ENCODE peak calls at places on chromosomes 4 and X, in four cellular contexts. E is NCI-H1092, W is Right ventricle myocardium superior, T is pulmonary artery endothelial cell. Y is an unnamed sample.

GRCh38 chr4:102345795-102346100 is 466 bp upstream of the SLC39A8 start:
- DNase-seq in T (no peak), E (no peak), W (peak; percentile 40), Y (peak; percentile 25)

GRCh38 chr4:87213425-87213824 is 7.0 kb downstream of the KLHL8 start:
- DNase-seq in W (no peak), E (no peak), T (no peak), Y (no peak)

GRCh38 chr4:125762537-125762936 is 447.8 kb downstream of the FAT4 start:
- DNase-seq in T (no peak), W (no peak), E (no peak), Y (peak; percentile 17)

GRCh38 chrX:134717698-134718328 is 59.5 kb upstream of the PLAC1 start:
- DNase-seq in T (no peak), W (no peak), E (no peak), Y (no peak)

GRCh38 chr4:125338814-125339213 is 24.1 kb downstream of the FAT4 start:
- DNase-seq in W (no peak), T (no peak), E (no peak), Y (peak; percentile 49)

GRCh38 chr4:1043658-1044468 is 32.4 kb downstream of the FGFRL1 start:
- DNase-seq in T (peak; percentile 94), E (no peak), W (peak; percentile 90), Y (peak; percentile 99)

GRCh38 chr4:143353797-143354196 is 17.1 kb downstream of the GAB1 start:
- DNase-seq in E (no peak), W (no peak), T (no peak), Y (no peak)

GRCh38 chr4:111330786-111331185 is 707.9 kb upstream of the PITX2 start:
- DNase-seq in T (no peak), W (no peak), E (no peak), Y (no peak)

GRCh38 chr4:79862842-79863241 is 210.2 kb downstream of the ANTXR2 start:
- DNase-seq in E (no peak), W (peak; percentile 24), T (no peak), Y (no peak)

GRCh38 chr4:54496412-54496811 is 161.3 kb upstream of the KIT start:
- DNase-seq in E (no peak), W (no peak), T (no peak), Y (no peak)

GRCh38 chr4:165204462-165204830 is 2.9 kb upstream of the KLHL2 start:
- DNase-seq in E (no peak), W (no peak), T (no peak), Y (no peak)

GRCh38 chr4:16082424-16083216 is 1.2 kb downstream of the PROM1 start:
- DNase-seq in W (peak; percentile 60), T (no peak), E (peak; percentile 56), Y (no peak)

GRCh38 chrX:54435121-54435520 is 5.1 kb upstream of the TSR2 start:
- DNase-seq in W (no peak), T (no peak), E (no peak), Y (no peak)

GRCh38 chr4:48967626-48968025 is 18.4 kb upstream of the CWH43 start:
- DNase-seq in W (no peak), T (no peak), E (no peak), Y (no peak)

GRCh38 chrX:74925210-74926088 is at the start of gene NEXMIF:
- DNase-seq in T (no peak), E (peak; percentile 65), W (peak; percentile 41), Y (peak; percentile 45)

GRCh38 chrX:23819385-23820234 is 36.6 kb downstream of the SAT1 start:
- DNase-seq in T (no peak), W (no peak), E (no peak), Y (no peak)

GRCh38 chr4:20253799-20254409 is 2.2 kb downstream of the SLIT2 start:
- DNase-seq in T (no peak), W (peak; percentile 66), E (no peak), Y (peak; percentile 55)

GRCh38 chr4:95213361-95213760 is 335.4 kb downstream of the UNC5C start:
- DNase-seq in T (no peak), W (no peak), E (no peak), Y (peak; percentile 22)

GRCh38 chr4:1365271-1366178 is 18.5 kb downstream of the UVSSA start:
- DNase-seq in T (no peak), W (peak; percentile 29), E (no peak), Y (no peak)

GRCh38 chr4:2253160-2254084 is 8.5 kb downstream of the MXD4 start:
- DNase-seq in W (peak; percentile 37), T (no peak), E (no peak), Y (no peak)

GRCh38 chr4:112453321-112453720 is 62.7 kb downstream of the NEUROG2 start:
- DNase-seq in T (no peak), E (no peak), W (no peak), Y (no peak)

GRCh38 chr4:74168841-74169240 is 10.9 kb downstream of the MTHFD2L start:
- DNase-seq in T (no peak), E (no peak), W (no peak), Y (no peak)

GRCh38 chr4:102429553-102429952 is 71.6 kb upstream of the NFKB1 start:
- DNase-seq in E (no peak), W (no peak), T (no peak), Y (no peak)

GRCh38 chrX:119500061-119500800 is 32.0 kb downstream of the SLC25A5 start:
- DNase-seq in T (no peak), E (no peak), W (no peak), Y (no peak)

GRCh38 chr4:126405369-126405982 is 1090.7 kb downstream of the FAT4 start:
- DNase-seq in W (no peak), T (no peak), E (no peak), Y (peak; percentile 33)

GRCh38 chr4:7435411-7436095 is 823 bp upstream of the PSAPL1 start:
- DNase-seq in T (no peak), E (no peak), W (peak; percentile 31), Y (no peak)

GRCh38 chrX:100812216-100813158 is 7.7 kb upstream of the CSTF2 start:
- DNase-seq in T (no peak), E (no peak), W (no peak), Y (no peak)

GRCh38 chr4:153142700-153143438 is 61.4 kb upstream of the TRIM2 start:
- DNase-seq in T (peak; percentile 26), W (peak; percentile 81), E (peak; percentile 90), Y (peak; percentile 73)

GRCh38 chrX:53022381-53022780 is 26.2 kb upstream of the GPR173 start:
- DNase-seq in T (no peak), W (no peak), E (no peak), Y (no peak)

GRCh38 chrX:499870-500364 is 113.2 kb upstream of the PPP2R3B start:
- DNase-seq in W (no peak), E (no peak), T (no peak), Y (no peak)

GRCh38 chrX:154719132-154719675 is 31.7 kb downstream of the GAB3 start:
- DNase-seq in T (no peak), E (no peak), W (no peak), Y (no peak)

GRCh38 chr4:138242076-138242829 is at the start of gene SLC7A11:
- DNase-seq in E (peak; percentile 50), W (no peak), T (peak; percentile 97), Y (peak; percentile 97)

Y was measured in lung microvascular endothelial cell.